ENCODE peak calls at places on chromosomes 11 and 22, in four cellular contexts. N is A549, R is cardiac muscle cell, E is fibroblast of lung. M is an unnamed sample.

GRCh38 chr22:23784215-23784732 is 2.5 kb upstream of the SMARCB1 start:
- DNase-seq in N (no peak), R (no peak), E (peak), M (peak)

GRCh38 chr11:65298131-65298535 is 16.5 kb upstream of the CDC42EP2 start:
- DNase-seq in N (no peak), R (peak), E (no peak), M (peak)

GRCh38 chr11:29129850-29130249 is 887.0 kb downstream of the KCNA4 start:
- DNase-seq in N (peak), R (peak), E (peak), M (peak)

GRCh38 chr11:131186629-131187075 is 183.8 kb upstream of the NTM start:
- DNase-seq in N (no peak), R (peak), E (no peak), M (no peak)

GRCh38 chr11:71580057-71581003 is 2.3 kb downstream of the KRTAP5-11 start:
- DNase-seq in N (peak), R (peak), E (peak), M (peak)

GRCh38 chr11:35390737-35391682 is 28.3 kb downstream of the SLC1A2 start:
- DNase-seq in N (peak), R (peak), E (peak), M (peak)

GRCh38 chr11:45736424-45736823 is 68.5 kb upstream of the SLC35C1 start:
- DNase-seq in N (peak), R (peak), E (peak), M (peak)

GRCh38 chr22:45934659-45935341 is 42.2 kb downstream of the WNT7B start:
- DNase-seq in N (peak), R (peak), E (peak), M (peak)

GRCh38 chr11:34748036-34748435 is 127.1 kb downstream of the EHF start:
- DNase-seq in N (no peak), R (no peak), E (no peak), M (no peak)

GRCh38 chr22:20459152-20459542 is 21.5 kb upstream of the SCARF2 start:
- DNase-seq in N (no peak), R (no peak), E (no peak), M (no peak)

GRCh38 chr22:25853078-25853477 is 111.1 kb downstream of the MYO18B start:
- DNase-seq in N (no peak), R (no peak), E (no peak), M (no peak)

GRCh38 chr11:73152861-73153483 is 10.9 kb upstream of the FCHSD2 start:
- DNase-seq in N (no peak), R (no peak), E (no peak), M (no peak)

GRCh38 chr11:81342956-81343355 is 1390.7 kb downstream of the FAM181B start:
- DNase-seq in N (no peak), R (no peak), E (no peak), M (no peak)

GRCh38 chr11:84817998-84818397 is 809.1 kb downstream of the DLG2 start:
- DNase-seq in N (peak), R (peak), E (peak), M (peak)

GRCh38 chr11:76510060-76511047 is 65.5 kb downstream of the EMSY start:
- DNase-seq in N (peak), R (peak), E (peak), M (peak)

GRCh38 chr11:99069831-99070444 is 49.2 kb downstream of the CNTN5 start:
- DNase-seq in N (no peak), R (peak), E (peak), M (peak)

GRCh38 chr11:69463181-69463891 is 18.1 kb upstream of the LINC01488 start:
- DNase-seq in N (peak), R (peak), E (peak), M (peak)

GRCh38 chr11:34050536-34050935 is 995 bp upstream of the CAPRIN1 start:
- DNase-seq in N (no peak), R (peak), E (no peak), M (peak)

GRCh38 chr11:30712749-30713148 is 126.6 kb upstream of the MPPED2 start:
- DNase-seq in N (no peak), R (no peak), E (no peak), M (no peak)

GRCh38 chr11:3614742-3615171 is 27.0 kb downstream of the ART5 start:
- DNase-seq in N (no peak), R (no peak), E (no peak), M (no peak)

GRCh38 chr11:19276859-19277808 is 36.4 kb upstream of the E2F8 start:
- DNase-seq in N (peak), R (peak), E (peak), M (peak)

GRCh38 chr11:86119062-86119461 is 50.2 kb upstream of the PICALM start:
- DNase-seq in N (no peak), R (no peak), E (peak), M (no peak)

GRCh38 chr11:126411971-126412381 is 56.5 kb downstream of the ST3GAL4 start:
- DNase-seq in N (no peak), R (peak), E (no peak), M (peak)

GRCh38 chr11:9405721-9406120 is 21.3 kb downstream of the IPO7 start:
- DNase-seq in N (no peak), R (no peak), E (no peak), M (no peak)

GRCh38 chr22:20432244-20432686 is 5.4 kb downstream of the SCARF2 start:
- DNase-seq in N (no peak), R (no peak), E (no peak), M (no peak)

GRCh38 chr11:66259225-66259624 is 9.2 kb upstream of the RAB1B start:
- DNase-seq in N (no peak), R (no peak), E (no peak), M (no peak)

GRCh38 chr11:113446938-113447337 is 28.3 kb downstream of the DRD2 start:
- DNase-seq in N (no peak), R (no peak), E (no peak), M (no peak)

GRCh38 chr11:12606597-12606996 is 67.6 kb upstream of the TEAD1 start:
- DNase-seq in N (no peak), R (peak), E (peak), M (peak)

GRCh38 chr22:47334596-47334995 is 572.1 kb downstream of the TBC1D22A start:
- DNase-seq in N (no peak), R (no peak), E (no peak), M (no peak)

GRCh38 chr11:97814325-97814959 is 1206.3 kb upstream of the CNTN5 start:
- DNase-seq in N (no peak), R (no peak), E (no peak), M (peak)

GRCh38 chr11:47863189-47863892 is 15.2 kb upstream of the NUP160 start:
- DNase-seq in N (no peak), R (peak), E (peak), M (peak)

GRCh38 chr22:37345863-37346514 is 63.7 kb downstream of the CYTH4 start:
- DNase-seq in N (no peak), R (peak), E (peak), M (peak)

GRCh38 chr22:47112566-47112965 is 350.1 kb downstream of the TBC1D22A start:
- DNase-seq in N (no peak), R (no peak), E (no peak), M (no peak)

GRCh38 chr22:32343929-32344328 is 13.7 kb upstream of the RFPL3 start:
- DNase-seq in N (no peak), R (no peak), E (no peak), M (no peak)

GRCh38 chr11:7413961-7414728 is 71.2 kb upstream of the OLFML1 start:
- DNase-seq in N (no peak), R (no peak), E (no peak), M (no peak)

DNA sequence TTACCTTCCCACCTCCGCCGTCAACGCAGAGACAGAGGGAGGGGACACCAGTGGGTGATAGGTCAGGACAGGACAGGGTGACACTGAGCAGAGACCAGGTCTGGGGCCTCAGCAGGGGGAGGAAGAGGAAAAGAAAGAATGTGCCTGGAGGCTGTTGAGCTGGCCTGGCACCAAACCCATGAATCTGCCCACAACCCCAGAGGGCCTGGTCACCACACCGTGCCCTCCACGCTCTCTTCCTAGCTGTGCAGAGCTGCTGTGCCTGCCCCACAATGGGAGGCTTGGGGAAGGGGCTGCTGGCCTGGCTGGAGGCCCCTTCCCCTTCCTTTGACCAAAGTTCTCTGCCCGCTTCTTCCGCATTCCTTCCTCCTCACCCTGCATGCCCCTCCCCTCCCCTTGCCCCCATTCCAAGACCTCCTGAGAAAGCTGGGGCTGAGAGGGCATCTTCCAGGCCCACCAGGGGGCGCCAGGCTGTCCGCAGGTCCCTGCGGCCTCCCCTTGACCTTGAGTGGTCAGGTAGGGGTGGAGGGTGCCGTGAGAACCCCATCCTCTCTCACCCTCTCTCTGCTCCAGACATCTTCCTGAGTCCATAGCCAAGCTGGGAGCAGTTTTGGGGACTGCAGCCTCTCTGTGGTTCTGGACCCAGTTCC is 11.0 kb upstream of the CACNA1I start:
- DNase-seq in N (no peak), R (peak), E (no peak), M (no peak)
- TF ChIP-seq CTCF in N (peak), R (peak), E (peak), M (peak)

GRCh38 chr11:70568504-70569172 is 170.3 kb downstream of the CTTN start:
- DNase-seq in N (no peak), R (peak), E (peak), M (peak)

GRCh38 chr11:70569996-70570692 is 171.8 kb downstream of the CTTN start:
- DNase-seq in N (no peak), R (no peak), E (no peak), M (no peak)

GRCh38 chr11:70569173-70569890 is 171.0 kb downstream of the CTTN start:
- DNase-seq in N (no peak), R (no peak), E (no peak), M (no peak)

GRCh38 chr11:70566768-70567530 is 168.6 kb downstream of the CTTN start:
- DNase-seq in N (no peak), R (no peak), E (no peak), M (no peak)

GRCh38 chr11:70567680-70568503 is 169.6 kb downstream of the CTTN start:
- DNase-seq in N (no peak), R (peak), E (peak), M (peak)
- H3K4me3 ChIP-seq in N (no peak), R (no peak), E (peak), M (peak)

GRCh38 chr22:50546326-50547230 is 879 bp downstream of the KLHDC7B start:
- DNase-seq in N (no peak), R (no peak), E (no peak), M (no peak)

GRCh38 chr22:50544746-50545253 is 899 bp upstream of the KLHDC7B start:
- DNase-seq in N (no peak), R (no peak), E (no peak), M (no peak)

GRCh38 chr22:50542416-50542927 is 3.2 kb upstream of the KLHDC7B start:
- DNase-seq in N (no peak), R (no peak), E (no peak), M (peak)

GRCh38 chr22:50545522-50546325 is at the start of gene KLHDC7B:
- DNase-seq in N (no peak), R (no peak), E (no peak), M (peak)

GRCh38 chr22:50544078-50544745 is 1.5 kb upstream of the KLHDC7B start:
- DNase-seq in N (peak), R (peak), E (peak), M (peak)
- TF ChIP-seq CTCF in N (peak), R (peak), E (peak), M (peak)

DNA sequence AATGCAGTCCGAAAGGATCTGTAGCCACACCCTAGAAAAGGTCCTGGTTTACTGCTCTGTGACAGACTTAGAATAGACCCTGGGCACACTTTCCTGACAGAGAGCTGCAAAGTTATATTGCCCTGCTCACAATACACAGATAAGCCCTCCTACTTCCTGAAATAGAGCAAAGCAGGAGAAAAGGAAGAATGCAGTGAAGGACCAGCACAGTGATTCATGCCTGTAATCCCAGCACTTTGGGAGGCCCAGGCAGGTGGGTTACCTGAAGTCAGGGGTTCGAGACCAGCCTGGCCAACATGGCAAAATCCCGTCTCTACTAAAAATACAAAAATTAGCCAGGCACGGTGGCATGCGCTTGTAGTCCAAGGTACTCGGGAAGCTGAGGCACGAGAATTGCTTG is 2.1 kb downstream of the CYB561A3 start:
- DNase-seq in N (no peak), R (no peak), E (no peak), M (no peak)
- H3K4me3 ChIP-seq in N (no peak), R (no peak), E (no peak), M (no peak)